ENCODE peak calls at places on chromosomes 12 and 14, in eight cellular contexts. A is KBM-7; S is colonic mucosa; T is HCEC 1CT; H is retina; X is activated T-cell treated with anti-CD3 and anti-CD28 coated beads, Interleukin-2, amount 50 U/mL, for 72 hours; E is NAMALWA; K is stimulated activated CD4-positive, alpha-beta T cell treated with anti-CD3 and anti-CD28 coated beads, Interleukin-2, amount 100 ng/mL, for 48 hours. C is an unnamed sample.

GRCh38 chr12:5784626-5785130 is 160.4 kb downstream of the ANO2 start:
- DNase-seq in A (no peak), H (no peak), S (no peak), X (no peak), T (no peak), K (no peak), E (no peak), C (no peak)

GRCh38 chr12:66008985-66009384 is 121.6 kb downstream of the LLPH start:
- DNase-seq in E (no peak), S (no peak), T (no peak), K (no peak), A (no peak), H (no peak), X (no peak), C (no peak)

GRCh38 chr12:6430990-6431353 is 13.8 kb upstream of the CD27 start:
- DNase-seq in E (peak), T (no peak), H (no peak), S (no peak), A (no peak), K (no peak), X (no peak), C (no peak)

GRCh38 chr12:56014205-56014604 is 6.6 kb upstream of the IKZF4 start:
- DNase-seq in E (no peak), A (no peak), X (no peak), S (peak), T (no peak), K (no peak), H (no peak), C (no peak)

GRCh38 chr12:2333516-2333915 is 280.7 kb downstream of the CACNA1C start:
- DNase-seq in K (no peak), H (no peak), E (no peak), A (no peak), T (no peak), S (no peak), X (no peak), C (no peak)

GRCh38 chr14:85131523-85131922 is 398.4 kb upstream of the FLRT2 start:
- DNase-seq in A (no peak), H (no peak), S (no peak), K (no peak), X (no peak), T (no peak), E (no peak), C (no peak)

GRCh38 chr14:64303471-64303917 is 9.3 kb upstream of the ESR2 start:
- DNase-seq in A (peak), X (no peak), K (no peak), H (no peak), E (peak), S (no peak), T (peak), C (no peak)

GRCh38 chr14:35504260-35504659 is 29.7 kb upstream of the INSM2 start:
- DNase-seq in E (no peak), K (no peak), X (no peak), S (no peak), H (no peak), A (no peak), T (no peak), C (no peak)

GRCh38 chr14:92589213-92589852 is 75.8 kb downstream of the RIN3 start:
- DNase-seq in X (no peak), S (no peak), A (no peak), T (peak), H (no peak), K (no peak), E (peak), C (no peak)

GRCh38 chr14:101953151-101953550 is 11.2 kb upstream of the DYNC1H1 start:
- DNase-seq in X (no peak), A (no peak), E (no peak), H (no peak), T (no peak), K (no peak), S (no peak), C (no peak)

C was measured in activated CD4-positive, alpha-beta memory T cell treated with anti-CD3 and anti-CD28 coated beads, Interleukin-2, amount 10 ng/mL, durations not matched to agents 7 days and 5 days.